ENCODE peak calls at places on chromosomes 2 and 18, in four cellular contexts. One of them, this sample, is unnamed.

GRCh38 chr2:11899896-11900295 is 153.5 kb downstream of the LPIN1 start:
- DNase-seq in NCI-H1105: no peak
- DNase-seq in HCT116: no peak
- DNase-seq in A549: no peak
- DNase-seq in this sample: no peak

GRCh38 chr2:1366546-1367134 is 46.6 kb upstream of the TPO start:
- DNase-seq in NCI-H1105: peak
- DNase-seq in A549: no peak
- DNase-seq in HCT116: no peak
- DNase-seq in this sample: peak

GRCh38 chr2:166148811-166149400 is 21.1 kb upstream of the SCN1A start:
- DNase-seq in A549: no peak
- DNase-seq in HCT116: no peak
- DNase-seq in NCI-H1105: no peak
- DNase-seq in this sample: no peak

GRCh38 chr18:62458868-62459716 is 63.7 kb upstream of the ZCCHC2 start:
- DNase-seq in A549: no peak
- DNase-seq in HCT116: no peak
- DNase-seq in NCI-H1105: no peak
- DNase-seq in this sample: no peak

GRCh38 chr18:45169610-45170009 is 445.7 kb upstream of the SLC14A2 start:
- DNase-seq in A549: no peak
- DNase-seq in NCI-H1105: no peak
- DNase-seq in HCT116: no peak
- DNase-seq in this sample: no peak

GRCh38 chr2:69652206-69652605 is 8.7 kb upstream of the AAK1 start:
- DNase-seq in HCT116: peak
- DNase-seq in NCI-H1105: no peak
- DNase-seq in A549: peak
- DNase-seq in this sample: no peak

GRCh38 chr2:11103984-11104793 is 51.1 kb upstream of the SLC66A3 start:
- DNase-seq in A549: no peak
- DNase-seq in HCT116: no peak
- DNase-seq in NCI-H1105: no peak
- DNase-seq in this sample: no peak

GRCh38 chr2:60520917-60521539 is 32.4 kb downstream of the BCL11A start:
- DNase-seq in HCT116: no peak
- DNase-seq in NCI-H1105: no peak
- DNase-seq in A549: no peak
- DNase-seq in this sample: no peak

GRCh38 chr2:74548919-74549684 is 4.6 kb downstream of the LOXL3 start:
- DNase-seq in HCT116: no peak
- DNase-seq in A549: peak
- DNase-seq in NCI-H1105: peak
- DNase-seq in this sample: peak

GRCh38 chr2:196592912-196593881 is 46.3 kb upstream of the CCDC150 start:
- DNase-seq in HCT116: no peak
- DNase-seq in A549: peak
- DNase-seq in NCI-H1105: peak
- DNase-seq in this sample: peak

GRCh38 chr18:50578030-50578429 is 18.1 kb downstream of the MAPK4 start:
- DNase-seq in A549: no peak
- DNase-seq in NCI-H1105: no peak
- DNase-seq in HCT116: no peak
- DNase-seq in this sample: no peak

GRCh38 chr2:86045541-86045940 is 60.1 kb downstream of the POLR1A start:
- DNase-seq in NCI-H1105: no peak
- DNase-seq in A549: no peak
- DNase-seq in HCT116: no peak
- DNase-seq in this sample: no peak

GRCh38 chr2:239095475-239095874 is 247.6 kb downstream of the TWIST2 start:
- DNase-seq in NCI-H1105: no peak
- DNase-seq in HCT116: no peak
- DNase-seq in A549: no peak
- DNase-seq in this sample: no peak

GRCh38 chr18:26097563-26097962 is 7.2 kb upstream of the SS18 start:
- DNase-seq in A549: no peak
- DNase-seq in NCI-H1105: no peak
- DNase-seq in HCT116: no peak
- DNase-seq in this sample: no peak

GRCh38 chr2:11387100-11387390 is 42.6 kb upstream of the ROCK2 start:
- DNase-seq in HCT116: no peak
- DNase-seq in A549: no peak
- DNase-seq in NCI-H1105: no peak
- DNase-seq in this sample: no peak

GRCh38 chr2:85191157-85191556 is 58.0 kb downstream of the TCF7L1 start:
- DNase-seq in HCT116: no peak
- DNase-seq in A549: no peak
- DNase-seq in NCI-H1105: no peak
- DNase-seq in this sample: no peak

GRCh38 chr2:15355386-15355785 is 205.7 kb downstream of the NBAS start:
- DNase-seq in A549: no peak
- DNase-seq in NCI-H1105: no peak
- DNase-seq in HCT116: no peak
- DNase-seq in this sample: no peak

GRCh38 chr2:25276569-25277465 is 64.9 kb downstream of the DNMT3A start:
- DNase-seq in NCI-H1105: no peak
- DNase-seq in HCT116: no peak
- DNase-seq in A549: peak
- DNase-seq in this sample: no peak

GRCh38 chr2:95262896-95263542 is 11.2 kb upstream of the PROM2 start:
- DNase-seq in NCI-H1105: no peak
- DNase-seq in A549: no peak
- DNase-seq in HCT116: no peak
- DNase-seq in this sample: no peak

GRCh38 chr18:49030692-49031443 is 80.1 kb upstream of the SMAD7 start:
- DNase-seq in A549: no peak
- DNase-seq in HCT116: no peak
- DNase-seq in NCI-H1105: no peak
- DNase-seq in this sample: no peak

GRCh38 chr2:71223767-71224333 is 3.1 kb downstream of the PAIP2B start:
- DNase-seq in NCI-H1105: peak
- DNase-seq in HCT116: peak
- DNase-seq in A549: peak
- DNase-seq in this sample: peak

GRCh38 chr2:43524180-43524965 is 71.5 kb downstream of the THADA start:
- DNase-seq in A549: peak
- DNase-seq in HCT116: no peak
- DNase-seq in NCI-H1105: no peak
- DNase-seq in this sample: no peak

GRCh38 chr18:2212846-2213245 is 358.5 kb downstream of the METTL4 start:
- DNase-seq in HCT116: no peak
- DNase-seq in A549: no peak
- DNase-seq in NCI-H1105: no peak
- DNase-seq in this sample: no peak

GRCh38 chr2:68751397-68752339 is 17.1 kb downstream of the ARHGAP25 start:
- DNase-seq in NCI-H1105: peak
- DNase-seq in HCT116: peak
- DNase-seq in A549: peak
- DNase-seq in this sample: peak

GRCh38 chr2:24793752-24794477 is 690 bp downstream of the CENPO start:
- DNase-seq in HCT116: no peak
- DNase-seq in A549: peak
- DNase-seq in NCI-H1105: peak
- DNase-seq in this sample: peak

GRCh38 chr2:69804416-69804815 is 25.0 kb upstream of the GMCL1 start:
- DNase-seq in A549: no peak
- DNase-seq in HCT116: no peak
- DNase-seq in NCI-H1105: no peak
- DNase-seq in this sample: no peak

GRCh38 chr2:85926931-85927527 is 38.2 kb upstream of the ST3GAL5 start:
- DNase-seq in NCI-H1105: no peak
- DNase-seq in HCT116: no peak
- DNase-seq in A549: no peak
- DNase-seq in this sample: no peak

GRCh38 chr18:73768043-73768442 is 379.6 kb downstream of the FBXO15 start:
- DNase-seq in HCT116: no peak
- DNase-seq in A549: no peak
- DNase-seq in NCI-H1105: peak
- DNase-seq in this sample: peak

GRCh38 chr2:106847366-106847765 is 38.6 kb downstream of the ST6GAL2 start:
- DNase-seq in HCT116: no peak
- DNase-seq in A549: no peak
- DNase-seq in NCI-H1105: no peak
- DNase-seq in this sample: no peak

GRCh38 chr2:72980535-72981217 is 63.4 kb downstream of the EMX1 start:
- DNase-seq in HCT116: peak
- DNase-seq in A549: no peak
- DNase-seq in NCI-H1105: no peak
- DNase-seq in this sample: no peak

GRCh38 chr18:26524002-26524401 is 24.4 kb downstream of the KCTD1 start:
- DNase-seq in A549: no peak
- DNase-seq in NCI-H1105: no peak
- DNase-seq in HCT116: no peak
- DNase-seq in this sample: no peak

GRCh38 chr2:46231721-46232120 is 65.5 kb upstream of the EPAS1 start:
- DNase-seq in NCI-H1105: no peak
- DNase-seq in HCT116: no peak
- DNase-seq in A549: no peak
- DNase-seq in this sample: no peak